ENCODE peak calls at places on chromosomes 7 and 10, in eight cellular contexts. Y is gastrocnemius medialis; D is stimulated activated CD4-positive, alpha-beta T cell treated with anti-CD3 and anti-CD28 coated beads, TNF-alpha, amount 100 ng/mL, for 1 hour; S is HFFc6; E is amygdala; P is GM19239; I is Kasumi-1; H is EL. V is an unnamed sample.

GRCh38 chr7:14691597-14692203 is 210.9 kb downstream of the DGKB start:
- DNase-seq in Y (peak; percentile 14), D (peak; percentile 21), S (no peak), E (no peak), P (no peak), I (peak; percentile 34), H (peak; percentile 21), V (no peak)

GRCh38 chr7:26029911-26030310 is 122.1 kb upstream of the NFE2L3 start:
- DNase-seq in Y (no peak), D (no peak), S (no peak), E (no peak), P (no peak), I (no peak), H (no peak), V (no peak)

GRCh38 chr7:151366872-151367207 is 25.2 kb downstream of the NUB1 start:
- DNase-seq in Y (no peak), D (no peak), S (peak; percentile 70), E (no peak), P (no peak), I (no peak), H (peak; percentile 66), V (no peak)

GRCh38 chr7:18566829-18567228 is 71.3 kb downstream of the HDAC9 start:
- DNase-seq in Y (no peak), D (no peak), S (no peak), E (no peak), P (peak; percentile 20), I (no peak), H (no peak), V (peak; percentile 11)

GRCh38 chr10:14564268-14564744 is 210.4 kb downstream of the FAM107B start:
- DNase-seq in Y (no peak), D (no peak), S (no peak), E (no peak), P (no peak), I (peak; percentile 78), H (no peak), V (no peak)

GRCh38 chr7:7798510-7798909 is 80.1 kb upstream of the RPA3 start:
- DNase-seq in Y (no peak), D (no peak), S (no peak), E (no peak), P (no peak), I (no peak), H (no peak), V (no peak)

GRCh38 chr7:93147358-93147757 is 827 bp downstream of the SAMD9L start:
- DNase-seq in Y (no peak), D (peak; percentile 0), S (no peak), E (no peak), P (peak; percentile 36), I (peak; percentile 42), H (peak; percentile 67), V (peak; percentile 7)

GRCh38 chr10:132606536-132607316 is 69.1 kb downstream of the INPP5A start:
- DNase-seq in Y (peak; percentile 79), D (no peak), S (no peak), E (no peak), P (no peak), I (no peak), H (no peak), V (no peak)

GRCh38 chr10:62130948-62131347 is 137.7 kb downstream of the RTKN2 start:
- DNase-seq in Y (no peak), D (no peak), S (peak; percentile 89), E (no peak), P (no peak), I (no peak), H (peak; percentile 97), V (no peak)

GRCh38 chr10:8404721-8405120 is 350.2 kb downstream of the GATA3 start:
- DNase-seq in Y (no peak), D (no peak), S (no peak), E (no peak), P (no peak), I (no peak), H (no peak), V (no peak)

GRCh38 chr10:101897633-101898032 is 54.0 kb upstream of the KCNIP2 start:
- DNase-seq in Y (no peak), D (no peak), S (peak; percentile 25), E (no peak), P (no peak), I (no peak), H (peak; percentile 12), V (no peak)